ENCODE peak calls at places on chromosome 18, in four cellular contexts. One of them, this sample, is unnamed.

GRCh38 chr18:9825571-9826073 is 60.2 kb upstream of the TXNDC2 start:
- DNase-seq in GM12878: no peak
- DNase-seq in K562: peak
- DNase-seq in HepG2: peak
- DNase-seq in this sample: no peak

GRCh38 chr18:24910217-24910616 is 441.7 kb downstream of the ZNF521 start:
- DNase-seq in GM12878: no peak
- DNase-seq in HepG2: no peak
- DNase-seq in K562: no peak
- DNase-seq in this sample: no peak

GRCh38 chr18:55069497-55069896 is 110.2 kb upstream of the CCDC68 start:
- DNase-seq in HepG2: no peak
- DNase-seq in GM12878: peak
- DNase-seq in K562: no peak
- DNase-seq in this sample: no peak

GRCh38 chr18:22422909-22423548 is 5.3 kb upstream of the CTAGE1 start:
- DNase-seq in HepG2: no peak
- DNase-seq in GM12878: no peak
- DNase-seq in K562: no peak
- DNase-seq in this sample: no peak

GRCh38 chr18:46338761-46339160 is 234.6 kb downstream of the HAUS1 start:
- DNase-seq in GM12878: no peak
- DNase-seq in K562: no peak
- DNase-seq in HepG2: no peak
- DNase-seq in this sample: no peak

GRCh38 chr18:36620801-36621200 is 208.0 kb downstream of the TPGS2 start:
- DNase-seq in K562: no peak
- DNase-seq in GM12878: no peak
- DNase-seq in HepG2: no peak
- DNase-seq in this sample: no peak

GRCh38 chr18:61731169-61731568 is 161.6 kb downstream of the RNF152 start:
- DNase-seq in GM12878: no peak
- DNase-seq in K562: no peak
- DNase-seq in HepG2: no peak
- DNase-seq in this sample: no peak

GRCh38 chr18:59263566-59264135 is 9.6 kb downstream of the RAX start:
- DNase-seq in K562: no peak
- DNase-seq in HepG2: no peak
- DNase-seq in GM12878: no peak
- DNase-seq in this sample: no peak

GRCh38 chr18:48922203-48922800 is 28.5 kb downstream of the SMAD7 start:
- DNase-seq in K562: no peak
- DNase-seq in HepG2: no peak
- DNase-seq in GM12878: no peak
- DNase-seq in this sample: no peak

GRCh38 chr18:48924621-48925601 is 25.9 kb downstream of the SMAD7 start:
- DNase-seq in GM12878: no peak
- DNase-seq in K562: peak
- DNase-seq in HepG2: no peak
- DNase-seq in this sample: no peak

GRCh38 chr18:67864677-67865340 is 348.3 kb upstream of the DSEL start:
- DNase-seq in HepG2: no peak
- DNase-seq in GM12878: no peak
- DNase-seq in K562: no peak
- DNase-seq in this sample: no peak

GRCh38 chr18:50614838-50615237 is 55.0 kb downstream of the MAPK4 start:
- DNase-seq in HepG2: peak
- DNase-seq in GM12878: no peak
- DNase-seq in K562: no peak
- DNase-seq in this sample: no peak
- TF ChIP-seq SIN3A in HepG2: no peak
- TF ChIP-seq SIN3A in GM12878: no peak
- TF ChIP-seq SIN3A in K562: no peak
- TF ChIP-seq SIN3A in this sample: no peak

GRCh38 chr18:78983530-78983929 is 3.9 kb downstream of the SALL3 start:
- DNase-seq in K562: no peak
- DNase-seq in HepG2: no peak
- DNase-seq in GM12878: no peak
- DNase-seq in this sample: no peak

GRCh38 chr18:78986018-78986481 is 6.4 kb downstream of the SALL3 start:
- DNase-seq in K562: peak
- DNase-seq in HepG2: peak
- DNase-seq in GM12878: no peak
- DNase-seq in this sample: peak

GRCh38 chr18:78981652-78981955 is 2.0 kb downstream of the SALL3 start:
- DNase-seq in HepG2: no peak
- DNase-seq in K562: no peak
- DNase-seq in GM12878: no peak
- DNase-seq in this sample: no peak

GRCh38 chr18:78982186-78982585 is 2.6 kb downstream of the SALL3 start:
- DNase-seq in GM12878: no peak
- DNase-seq in HepG2: no peak
- DNase-seq in K562: no peak
- DNase-seq in this sample: no peak

DNA sequence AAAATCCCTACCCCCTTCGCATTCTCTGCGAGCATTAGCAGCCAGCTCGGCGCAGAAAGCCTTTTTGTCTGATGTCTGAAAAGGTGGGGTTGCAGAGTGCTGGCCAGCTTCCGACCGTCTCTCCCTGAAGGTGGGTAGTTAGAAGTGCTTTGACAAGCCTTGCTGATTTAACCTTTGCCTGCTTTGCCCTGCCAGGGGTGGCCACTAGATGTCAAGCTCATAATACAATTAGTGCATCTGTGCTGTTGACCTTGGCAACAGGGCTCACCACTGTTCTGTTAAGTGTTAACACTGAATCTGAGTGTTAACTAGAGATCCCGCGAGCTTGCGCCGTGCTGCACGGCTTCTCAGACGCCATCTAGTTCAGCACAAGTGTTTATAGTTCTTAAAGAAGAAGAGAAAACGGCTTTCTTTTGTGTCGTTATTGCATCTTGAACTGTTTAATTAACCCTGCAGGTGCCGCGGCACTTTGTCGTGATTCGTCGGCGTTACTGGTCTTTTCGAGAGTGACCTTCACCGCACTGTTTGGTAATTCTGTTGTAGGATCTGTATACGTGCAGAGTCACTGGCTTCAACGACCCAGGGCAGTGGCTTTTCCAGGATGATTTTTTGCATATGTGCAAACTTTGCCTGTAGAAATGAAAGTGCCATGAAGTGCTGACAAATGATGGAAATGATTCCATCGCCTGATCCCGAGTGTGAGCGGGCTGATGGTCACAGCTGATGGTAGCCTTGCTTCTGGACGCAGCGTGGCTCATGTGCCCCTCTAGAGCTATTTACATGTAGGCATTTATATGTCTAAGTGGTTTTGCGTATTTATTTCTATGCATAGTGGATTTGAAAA is 5.5 kb downstream of the SALL3 start:
- DNase-seq in K562: peak
- DNase-seq in GM12878: no peak
- DNase-seq in HepG2: peak
- DNase-seq in this sample: no peak
- TF ChIP-seq SMC3 in K562: no peak
- TF ChIP-seq SMC3 in GM12878: peak
- TF ChIP-seq SMC3 in HepG2: peak
- TF ChIP-seq SMC3 in this sample: no peak

DNA sequence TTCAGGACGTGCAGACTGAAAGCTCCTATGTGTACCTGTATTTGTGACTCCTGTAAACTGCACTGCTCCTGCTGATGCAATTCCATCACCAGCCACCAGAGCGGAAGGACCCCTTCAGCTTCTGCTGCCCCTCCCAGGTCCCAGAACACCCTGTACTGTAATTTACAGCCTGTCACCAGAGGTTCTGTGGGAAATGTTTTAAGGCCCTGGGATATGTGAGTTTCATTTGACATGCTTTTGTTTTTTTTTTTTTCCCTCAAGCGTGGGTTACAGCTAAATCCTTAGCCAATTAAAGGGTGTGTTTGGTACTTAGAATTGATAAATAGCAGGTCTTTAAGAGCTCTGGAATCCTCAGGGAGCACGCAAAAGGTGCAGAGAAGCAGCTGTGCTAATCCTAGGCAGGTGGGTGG is 79.4 kb downstream of the KCTD1 start:
- DNase-seq in GM12878: no peak
- DNase-seq in K562: peak
- DNase-seq in HepG2: peak
- DNase-seq in this sample: peak
- TF ChIP-seq SIN3A in GM12878: no peak
- TF ChIP-seq SIN3A in K562: no peak
- TF ChIP-seq SIN3A in HepG2: no peak
- TF ChIP-seq SIN3A in this sample: no peak

DNA sequence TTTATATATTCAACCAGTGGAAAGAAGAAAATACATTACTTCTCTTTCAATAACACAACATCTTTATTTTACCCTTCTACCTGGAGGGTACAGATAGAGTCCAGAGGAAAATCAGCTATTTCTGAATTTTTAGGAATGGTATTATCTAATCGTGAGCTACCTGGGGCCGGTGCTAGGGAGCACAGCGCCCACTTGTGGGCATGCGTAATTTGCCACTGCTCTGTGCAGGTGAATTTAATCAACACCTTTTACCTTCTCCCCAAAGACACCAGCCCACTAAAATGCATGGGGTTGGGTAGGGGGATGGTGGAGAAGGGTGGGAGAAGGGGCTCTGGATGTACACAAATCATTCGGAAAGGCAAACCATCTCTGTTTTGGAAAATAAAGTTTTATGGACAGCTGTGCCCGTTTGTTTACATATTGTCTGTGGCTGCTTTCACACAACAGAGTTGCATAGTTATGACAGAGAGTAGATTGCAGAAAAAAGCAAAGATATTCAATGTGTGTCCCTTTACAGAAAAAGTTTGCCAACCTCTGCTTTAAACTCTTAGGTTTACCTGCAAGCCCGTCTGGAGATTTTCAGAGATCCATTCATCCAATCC is 51.5 kb upstream of the DCC start:
- DNase-seq in GM12878: no peak
- DNase-seq in K562: peak
- DNase-seq in HepG2: peak
- DNase-seq in this sample: peak
- TF ChIP-seq SMC3 in GM12878: peak
- TF ChIP-seq SMC3 in K562: no peak
- TF ChIP-seq SMC3 in HepG2: peak
- TF ChIP-seq SMC3 in this sample: peak

GRCh38 chr18:73719611-73720010 is 428.0 kb downstream of the FBXO15 start:
- DNase-seq in HepG2: no peak
- DNase-seq in K562: no peak
- DNase-seq in GM12878: no peak
- DNase-seq in this sample: no peak

GRCh38 chr18:73715228-73715670 is 432.4 kb downstream of the FBXO15 start:
- DNase-seq in K562: no peak
- DNase-seq in GM12878: no peak
- DNase-seq in HepG2: no peak
- DNase-seq in this sample: no peak

GRCh38 chr18:73717570-73717969 is 430.1 kb downstream of the FBXO15 start:
- DNase-seq in GM12878: no peak
- DNase-seq in HepG2: no peak
- DNase-seq in K562: no peak
- DNase-seq in this sample: no peak
- TF ChIP-seq SIN3A in GM12878: no peak
- TF ChIP-seq SIN3A in HepG2: no peak
- TF ChIP-seq SIN3A in K562: no peak
- TF ChIP-seq SIN3A in this sample: no peak

DNA sequence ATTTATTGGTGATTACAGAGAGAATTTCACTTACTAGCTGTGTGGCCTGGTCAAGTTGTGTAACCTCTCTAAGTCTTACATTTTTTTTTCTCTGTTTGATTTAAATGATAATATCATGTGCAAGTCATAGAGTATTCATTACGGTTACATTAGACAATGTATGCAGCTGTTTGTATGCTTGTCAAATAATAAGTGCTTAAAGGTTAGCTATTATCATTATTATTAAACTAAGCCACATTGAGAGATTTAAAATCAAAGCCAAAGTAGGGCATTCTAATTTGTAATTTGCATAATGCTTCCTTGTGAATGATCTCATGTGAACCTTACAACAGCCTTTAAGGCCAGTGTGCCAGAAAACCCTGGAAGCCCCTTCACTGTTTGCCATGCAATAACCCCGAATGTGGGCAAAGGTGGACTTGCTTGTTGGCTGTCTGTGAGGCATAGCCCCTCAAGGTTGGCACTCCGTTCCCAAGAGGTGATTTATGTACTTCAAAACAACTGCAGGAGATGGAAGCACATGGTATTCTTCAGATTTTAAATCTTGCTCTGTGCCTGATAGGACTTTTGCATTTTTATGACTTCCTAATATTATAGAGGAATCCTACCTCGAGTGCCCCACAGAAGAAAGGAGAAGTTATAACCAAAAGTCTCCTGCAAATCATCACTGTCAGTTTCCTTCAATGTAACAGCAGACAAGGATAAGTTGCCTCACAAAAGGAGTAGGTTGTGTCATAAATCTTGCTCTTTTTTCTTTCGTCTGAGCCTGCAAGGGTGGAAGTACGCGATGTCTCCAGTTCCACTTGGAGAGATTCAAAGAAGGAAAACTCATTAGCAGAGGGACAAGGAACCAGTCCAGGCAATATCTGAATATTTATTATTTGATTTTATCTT is 272.0 kb downstream of the TGIF1 start:
- DNase-seq in GM12878: no peak
- DNase-seq in K562: no peak
- DNase-seq in HepG2: no peak
- DNase-seq in this sample: no peak
- TF ChIP-seq SMC3 in GM12878: no peak
- TF ChIP-seq SMC3 in K562: no peak
- TF ChIP-seq SMC3 in HepG2: no peak
- TF ChIP-seq SMC3 in this sample: no peak

GRCh38 chr18:45167109-45167551 is 448.1 kb upstream of the SLC14A2 start:
- DNase-seq in HepG2: no peak
- DNase-seq in K562: no peak
- DNase-seq in GM12878: no peak
- DNase-seq in this sample: no peak
- TF ChIP-seq SIN3A in HepG2: no peak
- TF ChIP-seq SIN3A in K562: no peak
- TF ChIP-seq SIN3A in GM12878: no peak
- TF ChIP-seq SIN3A in this sample: no peak

This sample was measured in SK-N-SH.